ENCODE peak calls at places on chromosome 19, in four cellular contexts. One of them, this sample, is unnamed.

GRCh38 chr19:11860721-11861120 is 12.2 kb downstream of the ZNF439 start:
- DNase-seq in cardiac fibroblast: no peak
- DNase-seq in AG09319: no peak
- DNase-seq in foreskin fibroblast: no peak
- DNase-seq in this sample: no peak

GRCh38 chr19:29714953-29715694 is at the start of gene C19orf12:
- DNase-seq in cardiac fibroblast: peak; percentile 57
- DNase-seq in AG09319: no peak
- DNase-seq in foreskin fibroblast: peak; percentile 25
- DNase-seq in this sample: peak; percentile 87

GRCh38 chr19:14118165-14119051 is 846 bp upstream of the PRKACA start:
- DNase-seq in foreskin fibroblast: peak; percentile 85
- DNase-seq in AG09319: peak; percentile 65
- DNase-seq in cardiac fibroblast: peak; percentile 88
- DNase-seq in this sample: no peak

GRCh38 chr19:20247016-20247683 is 80.1 kb downstream of the ZNF486 start:
- DNase-seq in AG09319: no peak
- DNase-seq in foreskin fibroblast: no peak
- DNase-seq in cardiac fibroblast: peak; percentile 3
- DNase-seq in this sample: no peak

GRCh38 chr19:5891938-5892771 is 11.4 kb downstream of the NDUFA11 start:
- DNase-seq in cardiac fibroblast: peak; percentile 57
- DNase-seq in foreskin fibroblast: peak; percentile 31
- DNase-seq in AG09319: no peak
- DNase-seq in this sample: peak; percentile 63

GRCh38 chr19:46841458-46842083 is 9.1 kb downstream of the AP2S1 start:
- DNase-seq in cardiac fibroblast: peak; percentile 49
- DNase-seq in foreskin fibroblast: peak; percentile 54
- DNase-seq in AG09319: no peak
- DNase-seq in this sample: no peak

GRCh38 chr19:38049105-38049649 is 142.2 kb downstream of the SIPA1L3 start:
- DNase-seq in foreskin fibroblast: peak; percentile 43
- DNase-seq in AG09319: no peak
- DNase-seq in cardiac fibroblast: no peak
- DNase-seq in this sample: peak; percentile 74

GRCh38 chr19:44640518-44640917 is 3.2 kb upstream of the PVR start:
- DNase-seq in foreskin fibroblast: peak; percentile 63
- DNase-seq in cardiac fibroblast: peak; percentile 74
- DNase-seq in AG09319: peak; percentile 58
- DNase-seq in this sample: no peak

GRCh38 chr19:58395220-58395978 is at the start of gene RNF225:
- DNase-seq in cardiac fibroblast: no peak
- DNase-seq in AG09319: no peak
- DNase-seq in foreskin fibroblast: no peak
- DNase-seq in this sample: peak; percentile 14

GRCh38 chr19:38209152-38209551 is 14.9 kb downstream of the DPF1 start:
- DNase-seq in AG09319: no peak
- DNase-seq in cardiac fibroblast: no peak
- DNase-seq in foreskin fibroblast: no peak
- DNase-seq in this sample: no peak

GRCh38 chr19:17125728-17126677 is 50.4 kb downstream of the MYO9B start:
- DNase-seq in cardiac fibroblast: peak; percentile 56
- DNase-seq in AG09319: no peak
- DNase-seq in foreskin fibroblast: no peak
- DNase-seq in this sample: peak; percentile 75

GRCh38 chr19:29785955-29786589 is 25.7 kb upstream of the CCNE1 start:
- DNase-seq in cardiac fibroblast: no peak
- DNase-seq in AG09319: no peak
- DNase-seq in foreskin fibroblast: no peak
- DNase-seq in this sample: peak; percentile 55

GRCh38 chr19:6464070-6464873 is at the start of gene CRB3:
- DNase-seq in foreskin fibroblast: no peak
- DNase-seq in cardiac fibroblast: no peak
- DNase-seq in AG09319: no peak
- DNase-seq in this sample: peak; percentile 39

GRCh38 chr19:20038358-20039202 is 725 bp downstream of the ZNF682 start:
- DNase-seq in foreskin fibroblast: no peak
- DNase-seq in AG09319: no peak
- DNase-seq in cardiac fibroblast: peak; percentile 3
- DNase-seq in this sample: no peak

GRCh38 chr19:44824758-44825157 is 15.9 kb downstream of the BCAM start:
- DNase-seq in cardiac fibroblast: no peak
- DNase-seq in foreskin fibroblast: no peak
- DNase-seq in AG09319: no peak
- DNase-seq in this sample: no peak

GRCh38 chr19:14703833-14704232 is 14.0 kb downstream of the ZNF333 start:
- DNase-seq in foreskin fibroblast: no peak
- DNase-seq in cardiac fibroblast: no peak
- DNase-seq in AG09319: no peak
- DNase-seq in this sample: no peak

GRCh38 chr19:9406798-9407352 is 28.5 kb downstream of the ZNF266 start:
- DNase-seq in foreskin fibroblast: peak; percentile 94
- DNase-seq in cardiac fibroblast: peak; percentile 89
- DNase-seq in AG09319: peak; percentile 65
- DNase-seq in this sample: peak; percentile 38

GRCh38 chr19:16447015-16447384 is 24.8 kb downstream of the EPS15L1 start:
- DNase-seq in foreskin fibroblast: peak; percentile 86
- DNase-seq in AG09319: peak; percentile 52
- DNase-seq in cardiac fibroblast: peak; percentile 96
- DNase-seq in this sample: peak; percentile 57

GRCh38 chr19:33683881-33684549 is 62.3 kb downstream of the CHST8 start:
- DNase-seq in foreskin fibroblast: peak; percentile 18
- DNase-seq in cardiac fibroblast: peak; percentile 31
- DNase-seq in AG09319: no peak
- DNase-seq in this sample: no peak

GRCh38 chr19:19381007-19381926 is 24.2 kb upstream of the GATAD2A start:
- DNase-seq in cardiac fibroblast: no peak
- DNase-seq in foreskin fibroblast: no peak
- DNase-seq in AG09319: no peak
- DNase-seq in this sample: no peak

GRCh38 chr19:17794731-17795494 is at the start of gene B3GNT3:
- DNase-seq in cardiac fibroblast: peak; percentile 31
- DNase-seq in AG09319: no peak
- DNase-seq in foreskin fibroblast: no peak
- DNase-seq in this sample: no peak

GRCh38 chr19:18170714-18171255 is 2.8 kb upstream of the IFI30 start:
- DNase-seq in foreskin fibroblast: no peak
- DNase-seq in AG09319: no peak
- DNase-seq in cardiac fibroblast: no peak
- DNase-seq in this sample: peak; percentile 83

GRCh38 chr19:55912916-55913315 is 19.2 kb downstream of the NLRP13 start:
- DNase-seq in AG09319: no peak
- DNase-seq in cardiac fibroblast: no peak
- DNase-seq in foreskin fibroblast: no peak
- DNase-seq in this sample: no peak

GRCh38 chr19:55909801-55910200 is 22.3 kb downstream of the NLRP13 start:
- DNase-seq in AG09319: no peak
- DNase-seq in cardiac fibroblast: no peak
- DNase-seq in foreskin fibroblast: no peak
- DNase-seq in this sample: no peak

DNA sequence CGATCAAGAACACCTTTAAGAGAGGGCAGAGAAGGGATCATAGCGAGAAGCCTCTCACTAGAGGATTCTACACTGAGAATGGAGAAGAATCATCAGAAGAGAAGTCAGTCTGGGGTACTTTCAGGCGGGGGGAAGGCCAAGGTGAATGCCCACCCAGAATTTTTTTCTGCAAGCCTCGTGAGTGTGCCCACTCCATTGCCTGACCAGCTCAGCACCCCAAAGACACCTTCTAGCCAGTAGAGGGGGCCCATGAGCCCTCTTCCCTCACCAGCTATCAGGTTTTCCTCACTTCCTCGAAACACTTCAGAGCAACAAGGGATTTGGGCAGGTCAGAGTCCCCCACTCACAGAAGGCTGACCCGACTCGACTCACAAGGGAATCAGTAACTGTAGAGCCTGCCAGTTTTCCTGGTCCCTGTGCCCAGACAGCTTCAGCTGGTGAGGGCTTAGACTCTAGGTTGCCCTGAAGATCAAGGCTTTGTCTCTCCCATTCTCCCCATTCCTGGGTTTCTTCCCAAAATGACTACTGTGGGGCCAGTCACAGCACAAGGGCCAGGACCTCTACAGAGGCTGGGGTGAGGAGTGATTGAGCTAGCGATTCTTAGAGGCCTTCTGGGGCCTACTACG is 18.4 kb downstream of the NLRP13 start:
- DNase-seq in foreskin fibroblast: no peak
- DNase-seq in AG09319: no peak
- DNase-seq in cardiac fibroblast: no peak
- DNase-seq in this sample: no peak
- TF ChIP-seq CTCF in foreskin fibroblast: no peak
- TF ChIP-seq CTCF in AG09319: no peak
- TF ChIP-seq CTCF in cardiac fibroblast: peak; percentile 8
- TF ChIP-seq CTCF in this sample: peak; percentile 1

GRCh38 chr19:48618278-48618915 is 581 bp downstream of the RPL18 start:
- DNase-seq in foreskin fibroblast: no peak
- DNase-seq in cardiac fibroblast: no peak
- DNase-seq in AG09319: no peak
- DNase-seq in this sample: no peak

GRCh38 chr19:48617146-48617937 is 1.6 kb downstream of the RPL18 start:
- DNase-seq in AG09319: no peak
- DNase-seq in foreskin fibroblast: no peak
- DNase-seq in cardiac fibroblast: peak; percentile 68
- DNase-seq in this sample: no peak

GRCh38 chr19:48618916-48619691 is at the start of the genes RPL18 and SPHK2:
- DNase-seq in cardiac fibroblast: peak; percentile 100
- DNase-seq in AG09319: peak; percentile 99
- DNase-seq in foreskin fibroblast: peak; percentile 100
- DNase-seq in this sample: peak; percentile 98

GRCh38 chr19:48616491-48617056 is 1.7 kb upstream of the FAM83E start:
- DNase-seq in AG09319: no peak
- DNase-seq in foreskin fibroblast: no peak
- DNase-seq in cardiac fibroblast: no peak
- DNase-seq in this sample: no peak

GRCh38 chr19:48619692-48620565 is 623 bp downstream of the SPHK2 start:
- DNase-seq in cardiac fibroblast: no peak
- DNase-seq in foreskin fibroblast: no peak
- DNase-seq in AG09319: no peak
- DNase-seq in this sample: no peak
- TF ChIP-seq CTCF in cardiac fibroblast: no peak
- TF ChIP-seq CTCF in foreskin fibroblast: no peak
- TF ChIP-seq CTCF in AG09319: no peak
- TF ChIP-seq CTCF in this sample: no peak

GRCh38 chr19:40116075-40116474 is 25.3 kb upstream of the ZNF780A start:
- DNase-seq in cardiac fibroblast: no peak
- DNase-seq in foreskin fibroblast: no peak
- DNase-seq in AG09319: no peak
- DNase-seq in this sample: no peak

DNA sequence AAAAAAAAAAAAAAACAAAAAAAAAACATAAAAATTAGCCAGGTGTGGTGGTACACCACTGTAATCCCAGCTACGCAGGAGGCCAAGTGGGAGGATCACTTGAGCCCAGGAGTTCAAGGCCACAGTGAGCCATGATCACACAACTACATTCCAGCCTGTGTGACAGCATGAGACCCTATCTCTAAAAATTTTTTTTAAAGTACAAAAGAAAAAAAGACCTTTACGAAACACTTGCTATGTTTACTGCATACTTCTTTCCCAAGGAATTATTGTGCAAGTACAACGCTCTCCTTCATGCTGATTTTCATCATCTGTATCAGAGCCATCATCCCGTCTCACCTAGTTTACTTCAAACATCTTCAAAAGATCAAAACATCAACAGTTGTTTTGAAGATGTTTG is 28.6 kb upstream of the ZNF780A start:
- DNase-seq in AG09319: no peak
- DNase-seq in cardiac fibroblast: no peak
- DNase-seq in foreskin fibroblast: no peak
- DNase-seq in this sample: no peak
- TF ChIP-seq CTCF in AG09319: no peak
- TF ChIP-seq CTCF in cardiac fibroblast: no peak
- TF ChIP-seq CTCF in foreskin fibroblast: no peak
- TF ChIP-seq CTCF in this sample: no peak

GRCh38 chr19:51296331-51297093 is 14.9 kb upstream of the IGLON5 start:
- DNase-seq in foreskin fibroblast: no peak
- DNase-seq in AG09319: no peak
- DNase-seq in cardiac fibroblast: no peak
- DNase-seq in this sample: no peak
- TF ChIP-seq CTCF in foreskin fibroblast: no peak
- TF ChIP-seq CTCF in AG09319: no peak
- TF ChIP-seq CTCF in cardiac fibroblast: no peak
- TF ChIP-seq CTCF in this sample: no peak

DNA sequence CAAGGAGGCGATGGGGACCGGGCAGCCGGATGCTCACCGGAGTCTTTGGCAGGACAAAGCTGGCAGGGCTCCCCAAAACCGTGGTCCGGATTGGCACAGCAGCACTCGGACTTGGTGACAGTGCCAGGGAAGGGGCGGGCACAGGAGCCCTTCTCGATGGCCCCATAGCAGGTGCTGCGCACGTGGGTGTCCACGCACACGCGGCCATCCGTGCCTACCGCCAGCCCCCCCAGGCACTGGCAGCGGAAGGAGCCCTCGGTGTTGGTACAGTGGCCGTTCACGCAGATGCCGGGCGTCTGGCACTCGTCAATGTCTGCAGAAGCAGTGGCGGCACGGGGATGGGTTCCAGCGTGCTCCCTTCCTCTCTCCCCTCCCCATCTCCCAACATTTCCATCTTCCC is 17.9 kb downstream of the FBN3 start:
- DNase-seq in AG09319: no peak
- DNase-seq in foreskin fibroblast: no peak
- DNase-seq in cardiac fibroblast: no peak
- DNase-seq in this sample: no peak
- TF ChIP-seq CTCF in AG09319: no peak
- TF ChIP-seq CTCF in foreskin fibroblast: no peak
- TF ChIP-seq CTCF in cardiac fibroblast: no peak
- TF ChIP-seq CTCF in this sample: no peak